ENCODE peak calls at places on chromosomes 1 and 21, in six cellular contexts. C is PC-3, Q is endodermal cell, N is ovary, A is psoas muscle, Y is left ventricle myocardium inferior. O is an unnamed sample. For H3K27me3, the result is how much of the 10 kb centered on the place peaks cover.

GRCh38 chr1:19418503-19418971 is 66.8 kb downstream of the CAPZB start:
- DNase-seq in N (no peak), Q (no peak), C (no peak), Y (no peak), A (no peak), O (no peak)

GRCh38 chr21:42311160-42311559 is 4.0 kb downstream of the TFF3 start:
- DNase-seq in N (no peak), Q (no peak), C (no peak), A (no peak), Y (no peak), O (no peak)

GRCh38 chr1:86508583-86508969 is 38.3 kb upstream of the CLCA4 start:
- DNase-seq in N (no peak), C (no peak), A (no peak), Y (no peak), Q (no peak), O (no peak)

GRCh38 chr1:43435146-43436145 is 18.3 kb downstream of the HYI start:
- DNase-seq in C (no peak), N (no peak), Y (no peak), A (no peak), Q (peak), O (peak)

GRCh38 chr21:38819719-38820147 is 14.0 kb downstream of the ETS2 start:
- DNase-seq in N (no peak), Q (no peak), Y (no peak), A (no peak), C (peak), O (no peak)

GRCh38 chr1:88274431-88274830 is 409.6 kb upstream of the PKN2 start:
- DNase-seq in A (no peak), Y (no peak), C (no peak), N (no peak), Q (no peak), O (no peak)

GRCh38 chr1:29893806-29894205 is 657.5 kb downstream of the PTPRU start:
- DNase-seq in A (no peak), C (no peak), Q (no peak), N (no peak), Y (no peak), O (no peak)

GRCh38 chr1:21793104-21793503 is 10.2 kb upstream of the USP48 start:
- DNase-seq in Q (no peak), C (no peak), A (no peak), Y (no peak), N (no peak), O (no peak)

GRCh38 chr1:29991025-29991424 is 732.4 kb downstream of the MATN1 start:
- DNase-seq in N (no peak), Y (peak), A (no peak), Q (peak), C (no peak), O (no peak)

GRCh38 chr1:84141177-84142003 is 2.7 kb upstream of the PRKACB start:
- DNase-seq in Q (no peak), C (peak), A (no peak), N (no peak), Y (no peak), O (no peak)

GRCh38 chr1:42777860-42778259 is 6.9 kb upstream of the TMEM269 start:
- DNase-seq in A (no peak), N (no peak), C (peak), Y (no peak), Q (peak), O (no peak)

GRCh38 chr1:180598333-180598979 is 33.4 kb upstream of the XPR1 start:
- DNase-seq in Y (no peak), A (no peak), C (no peak), Q (peak), N (no peak), O (no peak)

GRCh38 chr1:108502624-108503023 is 52.5 kb downstream of the NBPF6 start:
- DNase-seq in C (peak), N (no peak), Q (no peak), Y (no peak), A (no peak), O (no peak)

GRCh38 chr1:21334214-21335087 is 44.2 kb upstream of the ECE1 start:
- DNase-seq in A (peak), Y (peak), N (peak), Q (peak), C (peak), O (peak)

GRCh38 chr1:171999756-172000155 is 158.5 kb downstream of the DNM3 start:
- DNase-seq in N (no peak), A (no peak), Q (no peak), C (no peak), Y (no peak), O (no peak)

GRCh38 chr1:222880586-222880985 is 65.7 kb downstream of the DISP1 start:
- DNase-seq in A (no peak), Y (no peak), C (peak), Q (no peak), N (no peak), O (no peak)

GRCh38 chr1:85295006-85295431 is 18.6 kb upstream of the BCL10 start:
- DNase-seq in A (no peak), Q (no peak), Y (no peak), N (no peak), C (peak), O (no peak)

GRCh38 chr21:44734026-44734745 is 22.8 kb upstream of the TSPEAR start:
- DNase-seq in Q (no peak), N (no peak), A (no peak), Y (no peak), C (peak), O (no peak)

GRCh38 chr21:45076245-45076661 is 1.9 kb downstream of the ADARB1 start:
- DNase-seq in A (no peak), Y (no peak), Q (peak), C (peak), N (no peak), O (no peak)

GRCh38 chr1:202587859-202588480 is 122.3 kb downstream of the SYT2 start:
- DNase-seq in Q (no peak), Y (no peak), N (no peak), A (no peak), C (no peak), O (no peak)

GRCh38 chr1:218592688-218593087 is 247.6 kb downstream of the TGFB2 start:
- DNase-seq in Q (no peak), A (no peak), C (peak), N (no peak), Y (no peak), O (no peak)

GRCh38 chr1:245748246-245748645 is 593.5 kb downstream of the KIF26B start:
- DNase-seq in Q (no peak), N (no peak), A (no peak), C (no peak), Y (no peak), O (no peak)

GRCh38 chr1:97368296-97368695 is 552.5 kb downstream of the DPYD start:
- DNase-seq in C (no peak), Y (no peak), N (no peak), Q (no peak), A (no peak), O (no peak)

GRCh38 chr1:211118407-211119102 is 15.4 kb downstream of the KCNH1 start:
- DNase-seq in C (peak), N (no peak), Y (no peak), Q (no peak), A (no peak), O (no peak)

GRCh38 chr1:53078333-53079101 is 16.5 kb downstream of the PODN start:
- DNase-seq in Q (no peak), C (no peak), N (peak), A (peak), Y (peak), O (peak)

GRCh38 chr1:84584126-84584525 is 9.9 kb upstream of the CTBS start:
- DNase-seq in N (no peak), Q (no peak), C (no peak), A (no peak), Y (no peak), O (no peak)

GRCh38 chr1:31779687-31780086 is 15.5 kb upstream of the ADGRB2 start:
- DNase-seq in Q (no peak), Y (no peak), C (no peak), A (no peak), N (no peak), O (no peak)

GRCh38 chr1:59237905-59238304 is 59.0 kb upstream of the FGGY start:
- DNase-seq in N (no peak), Q (no peak), C (no peak), A (no peak), Y (no peak), O (no peak)

GRCh38 chr1:155172732-155173477 is at the start of gene KRTCAP2:
- DNase-seq in Q (peak), Y (peak), A (peak), N (peak), C (peak), O (peak)

GRCh38 chr21:30612132-30612531 is 1.6 kb downstream of the KRTAP6-1 start:
- DNase-seq in Q (no peak), C (no peak), N (no peak), Y (no peak), A (no peak), O (no peak)

GRCh38 chr1:221439008-221439733 is 302.7 kb downstream of the DUSP10 start:
- DNase-seq in C (peak), A (no peak), Y (no peak), Q (no peak), N (no peak), O (no peak)

GRCh38 chr21:34889287-34889536 is 159.9 kb downstream of the RUNX1 start:
- DNase-seq in C (peak), A (peak), Q (peak), Y (peak), N (peak), O (peak)

GRCh38 chr1:30786264-30786991 is 28.9 kb upstream of the LAPTM5 start:
- DNase-seq in Y (peak), A (no peak), C (no peak), N (no peak), Q (no peak), O (peak)

GRCh38 chr21:20026517-20026916 is 971.7 kb upstream of the NCAM2 start:
- DNase-seq in Q (no peak), N (no peak), A (no peak), C (no peak), Y (no peak), O (no peak)

GRCh38 chr1:228734881-228735801 is at the start of gene RHOU:
- DNase-seq in Y (peak), A (peak), C (peak), Q (peak), N (peak), O (peak)

GRCh38 chr1:27999055-27999454 is 39.3 kb downstream of the XKR8 start:
- DNase-seq in N (no peak), A (no peak), Y (no peak), C (no peak), Q (no peak), O (no peak)

DNA sequence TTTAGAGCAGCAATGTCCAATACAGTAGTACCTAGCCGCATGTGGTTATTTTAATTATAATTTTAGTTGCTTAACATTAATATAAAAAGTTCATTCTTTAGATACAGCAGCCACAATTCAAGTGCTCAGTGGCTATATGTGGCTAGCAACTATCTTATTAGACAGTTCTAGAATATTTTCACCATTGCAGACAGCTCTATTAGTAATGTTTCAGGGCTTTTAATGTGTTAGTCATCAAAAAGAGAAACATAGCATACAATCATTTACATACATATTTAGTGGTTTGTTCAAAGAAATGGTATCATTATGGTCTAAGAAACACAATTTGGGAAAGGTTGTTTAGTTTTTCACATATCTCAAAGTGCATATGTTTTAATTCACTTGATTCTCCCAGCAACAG is 66.6 kb upstream of the DYNLT5 start:
- DNase-seq in N (no peak), Y (no peak), C (no peak), A (no peak), Q (no peak), O (no peak)
- TF ChIP-seq CTCF in N (no peak), Y (no peak), C (no peak), A (no peak), Q (no peak), O (no peak)

GRCh38 chr1:18397636-18398035 is 83.1 kb upstream of the KLHDC7A start:
- DNase-seq in A (no peak), Y (no peak), Q (no peak), C (no peak), N (no peak), O (no peak)
- H3K27me3 ChIP-seq in A (under half), Y (half or more), Q (under half), C (under half), N (under half), O (under half)

GRCh38 chr1:6105763-6106162 is 60.1 kb downstream of the KCNAB2 start:
- DNase-seq in A (no peak), N (no peak), C (no peak), Q (no peak), Y (no peak), O (no peak)
- TF ChIP-seq CTCF in A (no peak), N (no peak), C (no peak), Q (peak), Y (no peak), O (no peak)

GRCh38 chr1:8205771-8206170 is 112.1 kb upstream of the SLC45A1 start:
- DNase-seq in Q (no peak), A (no peak), N (no peak), C (no peak), Y (no peak), O (no peak)

GRCh38 chr1:8203551-8203950 is 114.4 kb upstream of the SLC45A1 start:
- DNase-seq in Q (no peak), N (no peak), C (no peak), A (no peak), Y (no peak), O (no peak)

GRCh38 chr1:8207202-8207601 is 110.7 kb upstream of the SLC45A1 start:
- DNase-seq in A (no peak), Y (no peak), Q (no peak), C (no peak), N (no peak), O (no peak)

GRCh38 chr1:8204823-8205222 is 113.1 kb upstream of the SLC45A1 start:
- DNase-seq in A (no peak), Q (no peak), C (no peak), N (no peak), Y (no peak), O (no peak)

GRCh38 chr1:8206397-8206796 is 111.5 kb upstream of the SLC45A1 start:
- DNase-seq in Q (no peak), Y (no peak), C (no peak), A (no peak), N (no peak), O (no peak)
- H3K27me3 ChIP-seq in Q (under half), Y (under half), C (under half), A (under half), N (under half), O (under half)

DNA sequence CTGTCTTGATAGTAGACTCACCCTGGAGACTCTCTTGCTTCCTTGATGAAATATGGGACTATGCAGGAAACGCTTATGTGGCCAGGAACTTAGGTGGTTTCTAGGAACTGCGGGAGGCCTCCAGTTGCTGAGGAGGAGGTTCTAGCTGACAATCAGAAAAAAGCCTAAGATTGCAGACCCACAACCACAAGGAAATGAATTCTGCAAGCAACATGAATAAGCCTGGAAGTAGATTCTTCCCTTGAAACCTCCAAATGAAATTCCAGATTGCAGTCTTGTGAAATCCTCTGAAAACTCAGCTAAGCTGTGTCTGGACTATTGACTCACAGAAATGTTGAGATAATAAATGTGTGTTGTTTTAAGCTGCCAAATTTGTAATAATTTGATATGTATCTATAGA is 88.9 kb upstream of the COL11A1 start:
- DNase-seq in Q (no peak), C (no peak), N (no peak), Y (no peak), A (no peak), O (no peak)
- TF ChIP-seq CTCF in Q (no peak), C (no peak), N (no peak), Y (no peak), A (no peak), O (no peak)

GRCh38 chr1:110272045-110272444 is 61.9 kb downstream of the KCNC4 start:
- DNase-seq in Y (no peak), A (no peak), N (no peak), Q (no peak), C (no peak), O (no peak)
- H3K27me3 ChIP-seq in Y (under half), A (under half), N (under half), Q (under half), C (half or more), O (under half)

GRCh38 chr1:161725888-161726630 is 4.7 kb downstream of the FCRLB start:
- DNase-seq in Y (peak), C (peak), A (peak), N (peak), Q (peak), O (peak)
- TF ChIP-seq CTCF in Y (peak), C (no peak), A (peak), N (no peak), Q (peak), O (no peak)

GRCh38 chr1:2499986-2500596 is 24.0 kb downstream of the PLCH2 start:
- DNase-seq in N (no peak), Q (no peak), Y (no peak), A (no peak), C (no peak), O (no peak)
- H3K27me3 ChIP-seq in N (under half), Q (under half), Y (half or more), A (under half), C (under half), O (under half)